ENCODE peak calls at places on chromosomes 6 and 20, in ten cellular contexts. One of them, this sample, is unnamed.

GRCh38 chr20:57553376-57554018 is 7.4 kb upstream of the PCK1 start:
- DNase-seq in CD4-positive, alpha-beta T cell: no peak
- DNase-seq in mammary epithelial cell: no peak
- DNase-seq in thoracic aorta: no peak
- DNase-seq in BE2C: no peak
- DNase-seq in neural crest cell: no peak
- DNase-seq in NB4: no peak
- DNase-seq in pancreas: no peak
- DNase-seq in brain microvascular endothelial cell: no peak
- DNase-seq in RWPE2: no peak
- DNase-seq in this sample: no peak

GRCh38 chr20:12924126-12924525 is 84.6 kb upstream of the SPTLC3 start:
- DNase-seq in NB4: no peak
- DNase-seq in RWPE2: no peak
- DNase-seq in pancreas: no peak
- DNase-seq in CD4-positive, alpha-beta T cell: no peak
- DNase-seq in thoracic aorta: no peak
- DNase-seq in mammary epithelial cell: no peak
- DNase-seq in BE2C: no peak
- DNase-seq in brain microvascular endothelial cell: no peak
- DNase-seq in neural crest cell: no peak
- DNase-seq in this sample: no peak

GRCh38 chr6:152984387-152984872 is 1.6 kb upstream of the FBXO5 start:
- DNase-seq in brain microvascular endothelial cell: no peak
- DNase-seq in CD4-positive, alpha-beta T cell: no peak
- DNase-seq in BE2C: no peak
- DNase-seq in RWPE2: no peak
- DNase-seq in mammary epithelial cell: no peak
- DNase-seq in NB4: peak
- DNase-seq in neural crest cell: no peak
- DNase-seq in pancreas: no peak
- DNase-seq in thoracic aorta: no peak
- DNase-seq in this sample: no peak

GRCh38 chr20:17650301-17650761 is 31.7 kb downstream of the RRBP1 start:
- DNase-seq in neural crest cell: no peak
- DNase-seq in brain microvascular endothelial cell: no peak
- DNase-seq in pancreas: peak
- DNase-seq in CD4-positive, alpha-beta T cell: no peak
- DNase-seq in thoracic aorta: no peak
- DNase-seq in mammary epithelial cell: no peak
- DNase-seq in NB4: peak
- DNase-seq in BE2C: no peak
- DNase-seq in RWPE2: no peak
- DNase-seq in this sample: no peak

GRCh38 chr6:112626468-112627082 is 279.4 kb downstream of the RFPL4B start:
- DNase-seq in NB4: peak
- DNase-seq in RWPE2: no peak
- DNase-seq in thoracic aorta: no peak
- DNase-seq in BE2C: no peak
- DNase-seq in mammary epithelial cell: peak
- DNase-seq in pancreas: no peak
- DNase-seq in CD4-positive, alpha-beta T cell: no peak
- DNase-seq in brain microvascular endothelial cell: peak
- DNase-seq in neural crest cell: no peak
- DNase-seq in this sample: no peak

GRCh38 chr6:131065112-131065823 is 2.2 kb upstream of the EPB41L2 start:
- DNase-seq in neural crest cell: no peak
- DNase-seq in mammary epithelial cell: no peak
- DNase-seq in RWPE2: no peak
- DNase-seq in NB4: no peak
- DNase-seq in brain microvascular endothelial cell: no peak
- DNase-seq in pancreas: no peak
- DNase-seq in thoracic aorta: no peak
- DNase-seq in CD4-positive, alpha-beta T cell: no peak
- DNase-seq in BE2C: no peak
- DNase-seq in this sample: no peak

GRCh38 chr20:4082406-4083102 is 67.2 kb upstream of the RNF24 start:
- DNase-seq in CD4-positive, alpha-beta T cell: peak
- DNase-seq in NB4: peak
- DNase-seq in mammary epithelial cell: peak
- DNase-seq in thoracic aorta: no peak
- DNase-seq in pancreas: peak
- DNase-seq in brain microvascular endothelial cell: peak
- DNase-seq in BE2C: no peak
- DNase-seq in neural crest cell: no peak
- DNase-seq in RWPE2: no peak
- DNase-seq in this sample: no peak

GRCh38 chr6:138115877-138116660 is 8.8 kb upstream of the PERP start:
- DNase-seq in pancreas: peak
- DNase-seq in RWPE2: no peak
- DNase-seq in brain microvascular endothelial cell: peak
- DNase-seq in CD4-positive, alpha-beta T cell: peak
- DNase-seq in NB4: peak
- DNase-seq in neural crest cell: no peak
- DNase-seq in mammary epithelial cell: peak
- DNase-seq in thoracic aorta: no peak
- DNase-seq in BE2C: peak
- DNase-seq in this sample: peak

GRCh38 chr20:43926691-43927090 is 12.0 kb downstream of the TOX2 start:
- DNase-seq in RWPE2: peak
- DNase-seq in thoracic aorta: no peak
- DNase-seq in mammary epithelial cell: no peak
- DNase-seq in CD4-positive, alpha-beta T cell: no peak
- DNase-seq in pancreas: no peak
- DNase-seq in neural crest cell: no peak
- DNase-seq in BE2C: no peak
- DNase-seq in brain microvascular endothelial cell: no peak
- DNase-seq in NB4: no peak
- DNase-seq in this sample: no peak

GRCh38 chr6:138988469-138988834 is 399 bp upstream of the REPS1 start:
- DNase-seq in RWPE2: no peak
- DNase-seq in NB4: no peak
- DNase-seq in brain microvascular endothelial cell: no peak
- DNase-seq in mammary epithelial cell: no peak
- DNase-seq in neural crest cell: no peak
- DNase-seq in pancreas: no peak
- DNase-seq in CD4-positive, alpha-beta T cell: no peak
- DNase-seq in thoracic aorta: no peak
- DNase-seq in BE2C: no peak
- DNase-seq in this sample: no peak

GRCh38 chr20:35260426-35260825 is 17.5 kb downstream of the MMP24OS start:
- DNase-seq in brain microvascular endothelial cell: no peak
- DNase-seq in pancreas: no peak
- DNase-seq in thoracic aorta: no peak
- DNase-seq in mammary epithelial cell: no peak
- DNase-seq in BE2C: no peak
- DNase-seq in neural crest cell: no peak
- DNase-seq in NB4: no peak
- DNase-seq in CD4-positive, alpha-beta T cell: no peak
- DNase-seq in RWPE2: peak
- DNase-seq in this sample: no peak

GRCh38 chr20:17654649-17655285 is 27.3 kb downstream of the RRBP1 start:
- DNase-seq in mammary epithelial cell: no peak
- DNase-seq in NB4: no peak
- DNase-seq in pancreas: peak
- DNase-seq in RWPE2: peak
- DNase-seq in neural crest cell: peak
- DNase-seq in brain microvascular endothelial cell: peak
- DNase-seq in CD4-positive, alpha-beta T cell: no peak
- DNase-seq in BE2C: peak
- DNase-seq in thoracic aorta: no peak
- DNase-seq in this sample: no peak

DNA sequence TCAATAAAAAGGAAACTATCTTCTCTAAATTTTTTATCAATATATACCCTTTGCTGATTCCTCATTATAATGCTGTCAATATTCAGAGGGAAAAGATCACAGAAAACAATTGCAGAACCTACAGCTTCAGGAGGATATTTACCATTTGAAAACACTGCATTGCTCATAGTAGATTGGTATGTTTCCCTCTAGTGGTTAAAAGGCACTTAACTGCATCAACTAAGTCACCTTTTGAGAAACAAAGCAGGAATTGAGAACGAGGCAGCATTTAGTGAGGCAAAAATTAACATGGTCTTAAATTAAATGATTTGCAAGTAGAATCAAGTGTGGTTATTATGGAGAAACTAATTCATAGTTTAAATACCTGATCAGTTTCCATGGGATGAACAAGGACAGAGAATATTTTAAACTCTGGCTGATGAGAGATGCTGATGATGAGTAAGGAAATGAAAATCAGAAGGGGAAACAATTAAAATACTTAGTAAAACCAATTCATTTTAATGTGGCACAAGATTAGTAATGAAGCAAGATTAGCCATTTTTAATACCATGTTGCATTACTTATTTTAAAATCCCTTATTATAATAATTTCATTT is 642.1 kb downstream of the EPHA7 start:
- DNase-seq in CD4-positive, alpha-beta T cell: no peak
- DNase-seq in NB4: peak
- DNase-seq in neural crest cell: no peak
- DNase-seq in RWPE2: no peak
- DNase-seq in brain microvascular endothelial cell: no peak
- DNase-seq in mammary epithelial cell: peak
- DNase-seq in thoracic aorta: no peak
- DNase-seq in BE2C: no peak
- DNase-seq in pancreas: no peak
- DNase-seq in this sample: no peak
- TF ChIP-seq CTCF in CD4-positive, alpha-beta T cell: no peak
- TF ChIP-seq CTCF in NB4: peak
- TF ChIP-seq CTCF in neural crest cell: peak
- TF ChIP-seq CTCF in RWPE2: peak
- TF ChIP-seq CTCF in brain microvascular endothelial cell: peak
- TF ChIP-seq CTCF in mammary epithelial cell: peak
- TF ChIP-seq CTCF in thoracic aorta: no peak
- TF ChIP-seq CTCF in BE2C: peak
- TF ChIP-seq CTCF in pancreas: no peak
- TF ChIP-seq CTCF in this sample: peak

GRCh38 chr6:151763303-151763702 is 44.2 kb upstream of the ESR1 start:
- DNase-seq in RWPE2: no peak
- DNase-seq in mammary epithelial cell: peak
- DNase-seq in NB4: no peak
- DNase-seq in pancreas: no peak
- DNase-seq in thoracic aorta: no peak
- DNase-seq in CD4-positive, alpha-beta T cell: no peak
- DNase-seq in BE2C: no peak
- DNase-seq in neural crest cell: no peak
- DNase-seq in brain microvascular endothelial cell: peak
- DNase-seq in this sample: no peak

GRCh38 chr6:151760486-151760885 is 47.0 kb upstream of the ESR1 start:
- DNase-seq in neural crest cell: no peak
- DNase-seq in RWPE2: no peak
- DNase-seq in brain microvascular endothelial cell: no peak
- DNase-seq in BE2C: no peak
- DNase-seq in pancreas: no peak
- DNase-seq in CD4-positive, alpha-beta T cell: no peak
- DNase-seq in NB4: no peak
- DNase-seq in thoracic aorta: no peak
- DNase-seq in mammary epithelial cell: no peak
- DNase-seq in this sample: no peak

GRCh38 chr6:151762817-151763216 is 44.7 kb upstream of the ESR1 start:
- DNase-seq in neural crest cell: no peak
- DNase-seq in brain microvascular endothelial cell: no peak
- DNase-seq in mammary epithelial cell: no peak
- DNase-seq in RWPE2: no peak
- DNase-seq in NB4: no peak
- DNase-seq in pancreas: no peak
- DNase-seq in thoracic aorta: no peak
- DNase-seq in CD4-positive, alpha-beta T cell: no peak
- DNase-seq in BE2C: no peak
- DNase-seq in this sample: no peak

GRCh38 chr6:151765444-151765886 is 42.0 kb upstream of the ESR1 start:
- DNase-seq in neural crest cell: peak
- DNase-seq in brain microvascular endothelial cell: peak
- DNase-seq in pancreas: peak
- DNase-seq in CD4-positive, alpha-beta T cell: no peak
- DNase-seq in RWPE2: no peak
- DNase-seq in BE2C: peak
- DNase-seq in NB4: peak
- DNase-seq in mammary epithelial cell: peak
- DNase-seq in thoracic aorta: peak
- DNase-seq in this sample: peak

GRCh38 chr6:151763938-151764680 is 43.4 kb upstream of the ESR1 start:
- DNase-seq in neural crest cell: peak
- DNase-seq in brain microvascular endothelial cell: peak
- DNase-seq in NB4: peak
- DNase-seq in pancreas: peak
- DNase-seq in CD4-positive, alpha-beta T cell: no peak
- DNase-seq in RWPE2: peak
- DNase-seq in BE2C: peak
- DNase-seq in thoracic aorta: peak
- DNase-seq in mammary epithelial cell: peak
- DNase-seq in this sample: no peak
- TF ChIP-seq CTCF in neural crest cell: peak
- TF ChIP-seq CTCF in brain microvascular endothelial cell: peak
- TF ChIP-seq CTCF in NB4: peak
- TF ChIP-seq CTCF in pancreas: peak
- TF ChIP-seq CTCF in CD4-positive, alpha-beta T cell: peak
- TF ChIP-seq CTCF in RWPE2: peak
- TF ChIP-seq CTCF in BE2C: peak
- TF ChIP-seq CTCF in thoracic aorta: peak
- TF ChIP-seq CTCF in mammary epithelial cell: peak
- TF ChIP-seq CTCF in this sample: peak

GRCh38 chr6:51386347-51386836 is 567.7 kb downstream of the TFAP2B start:
- DNase-seq in NB4: no peak
- DNase-seq in brain microvascular endothelial cell: no peak
- DNase-seq in thoracic aorta: no peak
- DNase-seq in CD4-positive, alpha-beta T cell: no peak
- DNase-seq in neural crest cell: no peak
- DNase-seq in mammary epithelial cell: no peak
- DNase-seq in pancreas: no peak
- DNase-seq in RWPE2: no peak
- DNase-seq in BE2C: no peak
- DNase-seq in this sample: no peak
- TF ChIP-seq CTCF in NB4: no peak
- TF ChIP-seq CTCF in brain microvascular endothelial cell: no peak
- TF ChIP-seq CTCF in thoracic aorta: no peak
- TF ChIP-seq CTCF in CD4-positive, alpha-beta T cell: no peak
- TF ChIP-seq CTCF in neural crest cell: no peak
- TF ChIP-seq CTCF in mammary epithelial cell: no peak
- TF ChIP-seq CTCF in pancreas: no peak
- TF ChIP-seq CTCF in RWPE2: no peak
- TF ChIP-seq CTCF in BE2C: no peak
- TF ChIP-seq CTCF in this sample: no peak

DNA sequence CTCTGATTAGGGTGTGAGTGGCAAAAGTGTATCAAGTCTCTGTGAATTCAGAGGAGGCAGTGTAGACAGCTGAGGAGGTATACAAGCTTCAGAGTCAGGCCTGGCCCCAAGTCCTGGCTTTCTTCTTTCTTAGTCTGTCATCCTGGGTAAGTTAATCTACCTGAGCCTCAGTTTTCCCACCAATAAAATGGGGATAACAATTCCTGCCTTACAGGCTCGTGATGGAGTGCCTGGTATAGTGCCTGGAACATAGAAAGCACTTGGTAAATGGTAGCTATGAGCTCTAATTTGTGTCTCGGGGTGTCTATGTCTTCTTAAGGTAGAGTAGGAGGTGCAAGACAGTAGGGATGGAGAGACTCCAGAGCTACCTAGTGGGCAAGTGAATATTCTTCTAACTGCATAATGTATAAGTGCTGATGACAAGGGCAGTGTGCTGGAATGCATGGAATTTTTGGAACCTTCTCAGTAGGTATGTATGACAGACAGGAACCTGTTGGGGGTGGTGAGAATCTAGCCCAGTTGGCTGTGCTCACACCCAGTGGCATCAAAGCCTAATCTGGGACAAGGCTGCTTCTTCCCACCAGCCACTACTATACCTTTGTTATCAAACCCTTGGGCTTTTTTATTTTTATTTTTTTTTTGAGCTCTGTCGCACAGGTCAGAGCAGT is 4.0 kb upstream of the SCUBE3 start:
- DNase-seq in RWPE2: no peak
- DNase-seq in brain microvascular endothelial cell: no peak
- DNase-seq in CD4-positive, alpha-beta T cell: no peak
- DNase-seq in mammary epithelial cell: no peak
- DNase-seq in neural crest cell: no peak
- DNase-seq in thoracic aorta: no peak
- DNase-seq in BE2C: no peak
- DNase-seq in NB4: no peak
- DNase-seq in pancreas: no peak
- DNase-seq in this sample: no peak
- TF ChIP-seq CTCF in RWPE2: no peak
- TF ChIP-seq CTCF in brain microvascular endothelial cell: no peak
- TF ChIP-seq CTCF in CD4-positive, alpha-beta T cell: no peak
- TF ChIP-seq CTCF in mammary epithelial cell: no peak
- TF ChIP-seq CTCF in neural crest cell: no peak
- TF ChIP-seq CTCF in thoracic aorta: no peak
- TF ChIP-seq CTCF in BE2C: no peak
- TF ChIP-seq CTCF in NB4: no peak
- TF ChIP-seq CTCF in pancreas: no peak
- TF ChIP-seq CTCF in this sample: no peak

This sample was measured in D721Med.